ENCODE peak calls at places on chromosome 10, in five cellular contexts. U is psoas muscle, D is HCT116, V is lung, P is astrocyte of the spinal cord. M is an unnamed sample.

GRCh38 chr10:31778627-31779026 is 150.0 kb downstream of the ARHGAP12 start:
- DNase-seq in U (no peak), D (no peak), V (no peak), P (no peak), M (no peak)

GRCh38 chr10:11684717-11685645 is 57.2 kb upstream of the ECHDC3 start:
- DNase-seq in U (peak; percentile 72), D (peak; percentile 96), V (peak; percentile 73), P (peak; percentile 87), M (peak; percentile 73)

GRCh38 chr10:80714566-80714965 is 176.9 kb downstream of the SH2D4B start:
- DNase-seq in U (no peak), D (no peak), V (no peak), P (no peak), M (no peak)

GRCh38 chr10:26586211-26586610 is 111.3 kb upstream of the PDSS1 start:
- DNase-seq in U (no peak), D (no peak), V (no peak), P (no peak), M (no peak)

GRCh38 chr10:4279649-4280048 is 494.6 kb upstream of the KLF6 start:
- DNase-seq in U (no peak), D (no peak), V (no peak), P (peak; percentile 41), M (no peak)

GRCh38 chr10:124649209-124649608 is 95.0 kb downstream of the FAM53B start:
- DNase-seq in U (peak; percentile 59), D (no peak), V (peak; percentile 50), P (no peak), M (peak; percentile 56)

GRCh38 chr10:47349941-47350371 is 1.8 kb downstream of the RBP3 start:
- DNase-seq in U (no peak), D (no peak), V (no peak), P (no peak), M (no peak)

GRCh38 chr10:96570983-96571964 is 15.5 kb downstream of the TM9SF3 start:
- DNase-seq in U (no peak), D (no peak), V (no peak), P (no peak), M (no peak)

GRCh38 chr10:99329238-99329890 is at the start of gene CNNM1:
- DNase-seq in U (no peak), D (no peak), V (no peak), P (no peak), M (peak; percentile 19)

GRCh38 chr10:126270116-126270515 is 118.2 kb downstream of the ADAM12 start:
- DNase-seq in U (no peak), D (no peak), V (no peak), P (peak; percentile 90), M (peak; percentile 56)

GRCh38 chr10:124221356-124222297 is 128.2 kb upstream of the CHST15 start:
- DNase-seq in U (no peak), D (no peak), V (no peak), P (peak; percentile 73), M (peak; percentile 36)

GRCh38 chr10:34327184-34327583 is 487.9 kb downstream of the PARD3 start:
- DNase-seq in U (no peak), D (no peak), V (no peak), P (no peak), M (no peak)

GRCh38 chr10:11853468-11853867 is 30.3 kb downstream of the PROSER2 start:
- DNase-seq in U (no peak), D (no peak), V (no peak), P (no peak), M (no peak)

GRCh38 chr10:110779489-110779888 is 92.2 kb upstream of the PDCD4 start:
- DNase-seq in U (no peak), D (no peak), V (no peak), P (no peak), M (no peak)

GRCh38 chr10:113305871-113306270 is 247.0 kb upstream of the HABP2 start:
- DNase-seq in U (no peak), D (no peak), V (no peak), P (peak; percentile 57), M (peak; percentile 62)

GRCh38 chr10:79431422-79431821 is 14.0 kb downstream of the ZCCHC24 start:
- DNase-seq in U (no peak), D (no peak), V (no peak), P (no peak), M (no peak)

GRCh38 chr10:62054408-62054807 is 152.9 kb downstream of the ARID5B start:
- DNase-seq in U (no peak), D (no peak), V (no peak), P (no peak), M (no peak)

GRCh38 chr10:103276251-103276936 is 544 bp upstream of the INA start:
- DNase-seq in U (no peak), D (no peak), V (no peak), P (no peak), M (no peak)

GRCh38 chr10:58157076-58157766 is 110.5 kb downstream of the IPMK start:
- DNase-seq in U (no peak), D (no peak), V (no peak), P (peak; percentile 98), M (peak; percentile 98)

GRCh38 chr10:99788598-99789259 is 6.3 kb downstream of the ABCC2 start:
- DNase-seq in U (peak; percentile 32), D (no peak), V (peak; percentile 33), P (peak; percentile 72), M (peak; percentile 98)

GRCh38 chr10:61588770-61589211 is 73.9 kb upstream of the CABCOCO1 start:
- DNase-seq in U (no peak), D (no peak), V (no peak), P (no peak), M (no peak)

GRCh38 chr10:73628405-73628804 is 12.9 kb downstream of the MYOZ1 start:
- DNase-seq in U (no peak), D (no peak), V (no peak), P (no peak), M (no peak)

GRCh38 chr10:73627300-73627699 is 14.0 kb downstream of the MYOZ1 start:
- DNase-seq in U (no peak), D (no peak), V (no peak), P (no peak), M (no peak)

GRCh38 chr10:73625004-73625883 is 16.0 kb downstream of the MYOZ1 start:
- DNase-seq in U (no peak), D (no peak), V (no peak), P (peak; percentile 39), M (peak; percentile 27)

GRCh38 chr10:73629165-73629564 is 12.1 kb downstream of the MYOZ1 start:
- DNase-seq in U (no peak), D (no peak), V (no peak), P (no peak), M (no peak)

DNA sequence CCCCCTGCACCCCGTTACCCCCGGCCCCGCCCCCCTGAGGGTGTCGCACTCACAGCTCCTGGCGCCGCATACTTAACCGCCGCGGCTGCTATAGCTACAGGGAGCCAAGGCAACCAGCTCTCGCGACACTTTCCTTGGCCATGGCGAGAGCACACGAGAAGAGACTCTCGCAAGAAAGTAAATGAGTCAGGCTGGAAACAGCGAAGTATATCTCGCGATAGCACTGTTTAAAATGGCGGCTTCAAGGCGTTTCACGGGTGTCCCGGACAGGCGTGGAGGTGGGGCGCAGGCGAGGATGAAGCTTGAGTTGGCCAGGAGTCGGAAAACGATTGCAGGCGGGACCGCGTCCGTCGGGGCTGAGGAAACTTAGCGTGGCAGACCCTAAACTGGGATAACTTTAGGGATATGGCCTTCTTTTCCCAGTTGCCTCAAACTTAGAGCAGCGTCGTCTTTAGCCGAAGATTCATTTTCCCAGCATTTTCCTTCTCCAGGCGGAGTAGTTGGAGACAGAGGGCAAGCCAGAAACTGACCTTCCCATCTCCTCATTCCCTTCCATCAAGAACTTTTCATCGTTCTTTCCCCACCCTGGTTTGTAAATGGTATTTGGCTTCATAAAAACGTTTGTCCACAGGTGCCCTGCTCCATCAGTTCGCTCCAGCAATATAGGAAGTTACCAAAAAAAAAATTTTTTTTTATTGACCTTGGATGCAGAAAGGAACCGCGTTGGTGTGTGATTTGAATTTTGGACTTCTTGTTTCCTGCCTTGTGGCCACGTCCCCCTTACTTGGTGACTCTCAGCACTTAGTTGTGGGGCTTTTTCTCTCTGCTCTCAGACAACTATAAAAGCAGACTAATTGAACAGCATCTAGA is 15.2 kb downstream of the MYOZ1 start:
- DNase-seq in U (peak; percentile 90), D (peak; percentile 95), V (peak; percentile 95), P (peak; percentile 97), M (peak; percentile 98)
- H3K4me3 ChIP-seq in U (peak overlapping the region; percentile 93), D (peak overlapping the region; percentile 72), V (peak overlapping the region; percentile 59), P (peak overlapping the region; percentile 85), M (peak overlapping the region; percentile 93)

GRCh38 chr10:88992945-88993537 is 2.4 kb downstream of the FAS start:
- DNase-seq in U (no peak), D (no peak), V (no peak), P (peak; percentile 13), M (peak; percentile 73)
- H3K4me3 ChIP-seq in U (peak overlapping the region; percentile 92), D (no peak overlapping the region), V (no peak overlapping the region), P (peak overlapping the region; percentile 90), M (peak overlapping the region; percentile 98)

DNA sequence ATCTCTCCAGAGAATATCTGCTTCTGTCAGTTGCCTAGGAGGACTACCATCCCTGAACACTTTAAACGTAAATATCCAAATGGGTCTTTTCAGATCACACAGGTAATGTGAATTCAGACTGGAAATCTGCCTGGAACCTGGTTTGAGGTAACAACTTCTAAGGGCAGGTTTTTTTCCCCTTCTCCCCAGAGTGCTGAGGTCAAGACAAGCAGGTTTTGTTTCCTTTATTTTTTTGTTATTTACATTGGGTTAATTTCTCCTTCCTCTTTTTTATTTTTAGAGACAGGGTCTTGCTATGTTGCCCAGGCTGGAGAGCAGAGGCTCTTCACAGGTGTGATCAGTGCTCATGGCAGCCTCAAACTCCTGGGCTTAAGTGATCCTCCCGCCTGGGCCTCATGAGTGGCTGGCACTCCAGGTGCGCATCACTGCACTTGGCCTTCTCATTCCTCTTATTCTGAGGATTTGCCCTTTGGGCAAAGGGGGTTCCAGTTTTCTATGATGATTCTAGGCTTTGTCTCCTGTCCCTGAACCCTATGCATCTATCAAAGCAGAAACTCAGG is 103.1 kb downstream of the PFKFB3 start:
- DNase-seq in U (no peak), D (no peak), V (no peak), P (no peak), M (no peak)
- H3K4me3 ChIP-seq in U (no peak overlapping the region), D (no peak overlapping the region), V (no peak overlapping the region), P (no peak overlapping the region), M (no peak overlapping the region)

GRCh38 chr10:101839002-101839401 is 4.6 kb downstream of the KCNIP2 start:
- DNase-seq in U (no peak), D (no peak), V (no peak), P (no peak), M (no peak)

GRCh38 chr10:101841826-101842225 is 1.8 kb downstream of the KCNIP2 start:
- DNase-seq in U (no peak), D (no peak), V (no peak), P (no peak), M (no peak)

GRCh38 chr10:101839421-101840063 is 4.1 kb downstream of the KCNIP2 start:
- DNase-seq in U (peak; percentile 44), D (peak; percentile 38), V (peak; percentile 45), P (no peak), M (peak; percentile 48)

GRCh38 chr10:101840102-101840684 is 3.4 kb downstream of the KCNIP2 start:
- DNase-seq in U (no peak), D (no peak), V (no peak), P (no peak), M (peak; percentile 54)

DNA sequence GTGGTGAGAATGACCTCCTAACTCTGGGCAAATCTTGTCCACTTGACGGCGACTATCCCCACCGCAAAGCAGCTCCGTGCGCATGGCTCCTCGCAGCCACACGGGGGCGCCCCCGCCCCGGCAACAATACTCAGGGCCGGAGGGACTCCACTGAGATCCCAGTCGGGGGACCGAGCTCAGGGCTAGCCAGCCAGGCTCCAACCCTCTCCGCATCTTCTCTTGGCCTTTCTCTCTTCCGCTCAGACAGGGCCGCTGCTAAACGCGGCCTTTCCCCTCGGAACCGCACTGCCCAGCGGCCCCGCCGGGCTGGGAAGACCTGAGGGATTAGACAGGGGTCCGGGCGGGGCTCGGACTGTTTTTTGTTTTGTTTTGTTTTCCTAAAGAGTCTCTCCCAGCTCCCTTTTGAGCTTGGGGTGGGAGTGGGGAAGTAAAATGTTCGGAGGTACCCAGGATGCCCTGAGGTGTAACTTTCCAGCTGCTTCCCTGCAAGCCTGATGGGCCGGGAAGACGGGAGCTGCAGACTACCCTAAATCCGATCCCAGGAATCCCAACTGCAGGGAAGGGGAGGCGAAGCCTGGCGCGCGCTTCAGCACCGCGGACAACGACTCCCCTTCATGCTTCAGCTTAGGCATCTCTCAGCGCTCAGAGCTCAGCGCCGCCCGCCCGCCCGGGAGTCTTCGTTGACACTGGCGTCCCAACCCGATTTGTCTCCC is 2.7 kb downstream of the KCNIP2 start:
- DNase-seq in U (peak; percentile 81), D (peak; percentile 72), V (peak; percentile 77), P (peak; percentile 84), M (peak; percentile 88)
- H3K4me3 ChIP-seq in U (peak overlapping the region; percentile 53), D (peak overlapping the region; percentile 60), V (no peak overlapping the region), P (peak overlapping the region; percentile 39), M (peak overlapping the region; percentile 28)

M was measured in cardiac fibroblast.